ENCODE peak calls at places on chromosome 13, in four cellular contexts. Z is K562, L is endothelial cell of umbilical vein, K is IMR-90. A is an unnamed sample.

GRCh38 chr13:33697936-33698335 is 120.0 kb upstream of the RFC3 start:
- DNase-seq in K (no peak), Z (no peak), L (no peak), A (no peak)

GRCh38 chr13:113855012-113855921 is 8.6 kb downstream of the GAS6 start:
- DNase-seq in L (no peak), K (no peak), Z (no peak), A (no peak)

GRCh38 chr13:111511805-111512504 is 191.5 kb downstream of the TEX29 start:
- DNase-seq in Z (no peak), K (no peak), L (no peak), A (no peak)

GRCh38 chr13:50033696-50034095 is 18.5 kb downstream of the KCNRG start:
- DNase-seq in Z (no peak), K (peak; percentile 61), L (no peak), A (no peak)

GRCh38 chr13:45434556-45435371 is 16.6 kb upstream of the SLC25A30 start:
- DNase-seq in Z (no peak), L (no peak), K (no peak), A (no peak)

GRCh38 chr13:110616103-110617101 is 1.1 kb downstream of the NAXD start:
- DNase-seq in Z (peak; percentile 53), K (peak; percentile 72), L (peak; percentile 38), A (no peak)

GRCh38 chr13:99218969-99219368 is 18.3 kb downstream of the UBAC2 start:
- DNase-seq in L (no peak), Z (no peak), K (no peak), A (no peak)

GRCh38 chr13:67229438-67230242 is 496 bp downstream of the PCDH9 start:
- DNase-seq in K (peak; percentile 10), Z (no peak), L (no peak), A (no peak)

GRCh38 chr13:36328821-36329220 is 17.4 kb downstream of the SPART start:
- DNase-seq in L (no peak), Z (no peak), K (no peak), A (no peak)

GRCh38 chr13:107202371-107203023 is 634.6 kb upstream of the ARGLU1 start:
- DNase-seq in Z (no peak), L (peak; percentile 99), K (peak; percentile 61), A (no peak)

GRCh38 chr13:105097501-105097900 is 1438.0 kb downstream of the EFNB2 start:
- DNase-seq in K (no peak), Z (no peak), L (peak; percentile 4), A (no peak)

GRCh38 chr13:44854264-44855060 is 134.8 kb downstream of the NUFIP1 start:
- DNase-seq in K (peak; percentile 11), L (no peak), Z (no peak), A (no peak)

GRCh38 chr13:100811431-100811830 is 136.8 kb upstream of the TMTC4 start:
- DNase-seq in K (no peak), Z (no peak), L (no peak), A (no peak)

GRCh38 chr13:59531571-59532091 is 632.1 kb downstream of the DIAPH3 start:
- DNase-seq in K (peak; percentile 89), Z (peak; percentile 56), L (peak; percentile 98), A (no peak)

GRCh38 chr13:51849145-51850101 is 4.4 kb upstream of the TMEM272 start:
- DNase-seq in L (no peak), Z (peak; percentile 59), K (peak; percentile 30), A (no peak)

GRCh38 chr13:44921931-44922758 is 67.1 kb downstream of the NUFIP1 start:
- DNase-seq in Z (no peak), K (peak; percentile 98), L (peak; percentile 55), A (peak; percentile 44)

GRCh38 chr13:113745059-113745458 is 14.0 kb upstream of the TMEM255B start:
- DNase-seq in Z (no peak), K (no peak), L (no peak), A (no peak)

GRCh38 chr13:20190481-20191310 is 2.0 kb downstream of the GJB2 start:
- DNase-seq in Z (no peak), K (peak; percentile 90), L (no peak), A (peak; percentile 45)

GRCh38 chr13:47945738-47946137 is 55.3 kb downstream of the SUCLA2 start:
- DNase-seq in Z (no peak), L (no peak), K (peak; percentile 76), A (no peak)

GRCh38 chr13:80962855-80963254 is 621.9 kb upstream of the SPRY2 start:
- DNase-seq in Z (no peak), L (peak; percentile 32), K (no peak), A (no peak)

GRCh38 chr13:61850794-61851193 is 435.1 kb upstream of the PCDH20 start:
- DNase-seq in L (no peak), Z (no peak), K (no peak), A (no peak)

GRCh38 chr13:29577135-29578051 is 18.1 kb downstream of the SLC7A1 start:
- DNase-seq in K (peak; percentile 38), L (no peak), Z (no peak), A (no peak)

GRCh38 chr13:33487575-33488243 is 202.2 kb upstream of the STARD13 start:
- DNase-seq in K (peak; percentile 65), Z (no peak), L (peak; percentile 31), A (no peak)

GRCh38 chr13:103067751-103068563 is 1.7 kb upstream of the SLC10A2 start:
- DNase-seq in L (no peak), K (no peak), Z (no peak), A (no peak)

GRCh38 chr13:90032841-90033493 is 1314.5 kb upstream of the MIR17HG start:
- DNase-seq in K (no peak), Z (no peak), L (no peak), A (no peak)

GRCh38 chr13:21344662-21345176 is 114.4 kb downstream of the ZDHHC20 start:
- DNase-seq in L (no peak), Z (no peak), K (no peak), A (no peak)

GRCh38 chr13:25365720-25366235 is 6.0 kb upstream of the ATP8A2 start:
- DNase-seq in Z (no peak), K (no peak), L (no peak), A (no peak)

GRCh38 chr13:30711375-30711774 is 24.0 kb upstream of the ALOX5AP start:
- DNase-seq in L (no peak), Z (no peak), K (peak; percentile 88), A (no peak)

GRCh38 chr13:74052402-74052928 is 81.7 kb downstream of the KLF12 start:
- DNase-seq in K (no peak), Z (no peak), L (no peak), A (no peak)

GRCh38 chr13:41017744-41018582 is 1.2 kb downstream of the ELF1 start:
- DNase-seq in K (peak; percentile 19), Z (no peak), L (peak; percentile 17), A (no peak)

GRCh38 chr13:44155422-44156293 is 218.0 kb upstream of the SERP2 start:
- DNase-seq in Z (no peak), K (peak; percentile 45), L (peak; percentile 9), A (no peak)

GRCh38 chr13:99057310-99057975 is 79.6 kb upstream of the DOCK9 start:
- DNase-seq in K (peak; percentile 31), Z (no peak), L (no peak), A (no peak)

GRCh38 chr13:67833564-67833963 is 603.4 kb upstream of the PCDH9 start:
- DNase-seq in K (no peak), Z (no peak), L (no peak), A (no peak)

GRCh38 chr13:46622918-46623256 is 69.9 kb downstream of the LRCH1 start:
- DNase-seq in Z (no peak), L (no peak), K (peak; percentile 84), A (no peak)

GRCh38 chr13:75329097-75329496 is 152.9 kb downstream of the TBC1D4 start:
- DNase-seq in Z (no peak), K (no peak), L (no peak), A (no peak)

GRCh38 chr13:75324413-75324940 is 157.5 kb downstream of the TBC1D4 start:
- DNase-seq in K (peak; percentile 40), Z (no peak), L (peak; percentile 74), A (no peak)

GRCh38 chr13:75327132-75327505 is 154.8 kb downstream of the TBC1D4 start:
- DNase-seq in Z (no peak), K (no peak), L (no peak), A (no peak)

GRCh38 chr13:75329723-75330122 is 152.2 kb downstream of the TBC1D4 start:
- DNase-seq in K (no peak), Z (no peak), L (no peak), A (no peak)

GRCh38 chr13:75326173-75327131 is 155.5 kb downstream of the TBC1D4 start:
- DNase-seq in Z (peak; percentile 38), K (peak; percentile 53), L (peak; percentile 87), A (no peak)
- H3K9ac ChIP-seq in Z (peak overlapping the region; percentile 61), K (no peak overlapping the region), L (peak overlapping the region; percentile 73), A (no peak overlapping the region)

GRCh38 chr13:39823063-39823713 is 167.7 kb downstream of the COG6 start:
- DNase-seq in K (no peak), L (no peak), Z (no peak), A (no peak)
- H3K9me1 ChIP-seq in K (no peaks in the 10 kb centered on the region), L (no peaks in the 10 kb centered on the region), Z (no peaks in the 10 kb centered on the region), A (no peaks in the 10 kb centered on the region)

GRCh38 chr13:37701306-37701705 is 102.7 kb upstream of the POSTN start:
- DNase-seq in Z (no peak), L (peak; percentile 92), K (peak; percentile 67), A (no peak)
- H3K9ac ChIP-seq in Z (no peak overlapping the region), L (peak overlapping the region; percentile 70), K (no peak overlapping the region), A (no peak overlapping the region)

GRCh38 chr13:27161423-27161822 is 10.2 kb downstream of the USP12 start:
- DNase-seq in K (no peak), Z (no peak), L (no peak), A (no peak)
- H3K9me1 ChIP-seq in K (peaks cover 15% of the 10 kb centered on the region), Z (no peaks in the 10 kb centered on the region), L (no peaks in the 10 kb centered on the region), A (no peaks in the 10 kb centered on the region)

DNA sequence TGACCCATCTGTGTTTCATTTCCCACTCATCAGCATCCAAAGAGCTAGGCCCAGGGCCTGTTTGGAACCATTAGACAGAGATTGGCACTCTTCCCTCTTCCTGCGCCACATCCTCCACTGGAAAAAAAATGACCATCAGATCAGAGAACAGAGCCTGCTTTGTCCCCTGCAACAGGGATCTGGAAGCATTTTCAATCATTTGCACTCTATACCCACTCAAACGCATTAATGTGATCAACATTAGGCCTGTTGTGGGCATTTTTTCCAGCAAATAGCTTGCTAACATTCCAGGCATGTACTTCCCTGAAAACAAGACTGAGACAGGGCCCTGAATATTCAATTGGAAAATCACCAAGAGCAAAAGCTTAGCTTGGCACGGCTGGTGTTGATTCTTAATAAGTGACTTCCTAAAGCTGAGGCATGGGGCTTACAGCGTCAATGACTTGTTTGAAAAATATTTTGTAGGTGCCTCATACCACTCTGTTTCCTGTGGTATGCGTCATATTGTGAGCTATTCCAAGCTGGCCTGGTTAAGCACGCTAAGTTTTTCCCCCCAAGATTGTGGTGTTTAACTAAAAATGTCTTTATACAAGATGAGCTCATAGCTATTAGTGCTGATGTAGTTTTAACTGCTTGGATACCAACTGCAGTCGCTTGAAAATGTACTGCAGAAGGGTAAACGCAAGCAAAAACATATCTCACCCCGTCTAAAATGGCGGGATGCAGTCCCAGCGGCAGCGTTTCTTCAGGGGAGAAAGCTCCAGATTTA is 404.4 kb downstream of the SPRY2 start:
- DNase-seq in Z (no peak), K (peak; percentile 100), L (peak; percentile 100), A (peak; percentile 88)
- H3K9ac ChIP-seq in Z (no peak overlapping the region), K (peak overlapping the region; percentile 64), L (peak overlapping the region; percentile 95), A (peak overlapping the region; percentile 49)